ENCODE peak calls at places on chromosomes 12 and 14, in six cellular contexts. V, G, S, K, E and B are unnamed samples.

GRCh38 chr12:51329742-51330141 is 5.8 kb upstream of the BIN2 start:
- DNase-seq in E (no peak), K (no peak), S (no peak), G (no peak), V (no peak), B (no peak)

GRCh38 chr14:23517650-23518329 is 33.8 kb downstream of the ZFHX2 start:
- DNase-seq in G (peak; percentile 17), S (no peak), K (no peak), V (no peak), E (no peak), B (no peak)

GRCh38 chr14:91872517-91873470 is 5.5 kb upstream of the TC2N start:
- DNase-seq in V (peak; percentile 67), E (no peak), K (peak; percentile 49), S (no peak), G (no peak), B (no peak)

GRCh38 chr12:111428728-111429175 is 23.0 kb downstream of the SH2B3 start:
- DNase-seq in E (no peak), S (no peak), V (no peak), K (no peak), G (no peak), B (no peak)

GRCh38 chr12:133206390-133206789 is 25.1 kb downstream of the ZNF268 start:
- DNase-seq in G (no peak), K (no peak), E (no peak), V (no peak), S (no peak), B (no peak)

GRCh38 chr14:92982941-92983340 is 60.0 kb downstream of the CHGA start:
- DNase-seq in V (peak; percentile 41), S (no peak), G (no peak), E (no peak), K (no peak), B (no peak)

GRCh38 chr12:127115468-127116035 is 1151.4 kb upstream of the TMEM132C start:
- DNase-seq in K (no peak), G (no peak), S (no peak), E (no peak), V (no peak), B (no peak)

GRCh38 chr14:92450351-92451070 is 63.1 kb upstream of the RIN3 start:
- DNase-seq in V (no peak), S (no peak), E (no peak), G (no peak), K (no peak), B (no peak)

GRCh38 chr14:58131386-58131785 is 20.6 kb downstream of the ARMH4 start:
- DNase-seq in E (peak; percentile 9), S (no peak), G (no peak), V (peak; percentile 64), K (peak; percentile 27), B (no peak)

GRCh38 chr14:96117101-96117897 is 78.1 kb downstream of the C14orf132 start:
- DNase-seq in S (peak; percentile 49), G (no peak), V (peak; percentile 14), K (no peak), E (no peak), B (no peak)

GRCh38 chr14:29630566-29631160 is 297.0 kb downstream of the PRKD1 start:
- DNase-seq in V (no peak), S (no peak), E (no peak), G (no peak), K (no peak), B (no peak)

GRCh38 chr12:10716704-10717315 is 6.3 kb downstream of the YBX3 start:
- DNase-seq in K (peak; percentile 97), G (peak; percentile 8), E (peak; percentile 53), V (peak; percentile 88), S (no peak), B (no peak)

GRCh38 chr12:10715491-10715890 is 7.6 kb downstream of the YBX3 start:
- DNase-seq in S (no peak), K (no peak), E (no peak), G (no peak), V (no peak), B (no peak)

GRCh38 chr12:10716277-10716676 is 6.8 kb downstream of the YBX3 start:
- DNase-seq in K (peak; percentile 20), S (no peak), G (no peak), V (no peak), E (no peak), B (no peak)

GRCh38 chr12:10718279-10718821 is 4.8 kb downstream of the YBX3 start:
- DNase-seq in V (peak; percentile 44), S (no peak), E (peak; percentile 32), K (peak; percentile 85), G (peak; percentile 47), B (no peak)

DNA sequence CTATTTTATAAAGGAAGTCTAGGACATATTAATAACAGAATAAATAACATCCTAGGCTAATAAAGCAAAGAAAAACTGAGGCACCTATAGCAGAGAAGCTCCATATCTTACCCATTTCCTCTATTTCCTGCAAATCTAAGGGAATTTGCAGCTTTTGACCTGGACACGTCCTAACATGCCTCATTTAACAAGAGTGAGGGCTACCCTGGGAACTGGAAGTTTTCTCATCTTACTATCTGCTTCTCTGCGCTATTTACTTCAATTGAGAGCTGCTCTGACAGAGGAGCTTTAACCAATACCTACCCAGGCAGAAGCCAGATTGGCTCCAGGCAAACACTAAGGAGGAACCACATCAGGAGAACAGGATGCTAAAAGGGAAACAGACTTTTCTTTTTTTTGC is 5.7 kb downstream of the YBX3 start:
- DNase-seq in K (peak; percentile 43), E (peak; percentile 12), G (peak; percentile 28), S (no peak), V (no peak), B (no peak)
- H3F3A ChIP-seq in K (peaks cover 61% of the 10 kb centered on the region), E (no peaks in the 10 kb centered on the region), G (peaks cover 8% of the 10 kb centered on the region), S (no peaks in the 10 kb centered on the region), V (no peaks in the 10 kb centered on the region), B (no peaks in the 10 kb centered on the region)

DNA sequence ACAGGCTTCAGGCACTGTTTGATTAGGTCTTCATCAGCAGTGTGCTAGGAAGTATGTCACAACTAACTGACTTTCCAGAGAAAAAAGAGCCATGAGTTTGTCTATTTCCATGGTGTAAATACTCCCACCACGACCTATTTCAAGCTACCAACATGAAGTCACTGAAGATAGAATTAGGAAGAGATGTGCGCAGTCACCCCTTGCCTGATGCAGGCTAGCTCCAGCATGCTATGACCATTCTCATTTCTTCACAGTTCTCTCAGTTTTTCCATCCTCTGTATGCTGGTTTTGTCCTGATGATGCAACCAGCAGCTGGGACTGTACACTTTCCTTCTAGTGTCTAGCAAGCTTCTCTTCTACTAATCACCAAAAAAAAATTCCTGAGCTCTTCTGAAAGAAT is 191.6 kb upstream of the NUDT4 start:
- DNase-seq in G (no peak), S (no peak), K (peak; percentile 71), V (no peak), E (no peak), B (no peak)
- TF ChIP-seq EZH2phosphoT487 in G (no peak), S (no peak), K (no peak), V (no peak), E (no peak), B (no peak)

DNA sequence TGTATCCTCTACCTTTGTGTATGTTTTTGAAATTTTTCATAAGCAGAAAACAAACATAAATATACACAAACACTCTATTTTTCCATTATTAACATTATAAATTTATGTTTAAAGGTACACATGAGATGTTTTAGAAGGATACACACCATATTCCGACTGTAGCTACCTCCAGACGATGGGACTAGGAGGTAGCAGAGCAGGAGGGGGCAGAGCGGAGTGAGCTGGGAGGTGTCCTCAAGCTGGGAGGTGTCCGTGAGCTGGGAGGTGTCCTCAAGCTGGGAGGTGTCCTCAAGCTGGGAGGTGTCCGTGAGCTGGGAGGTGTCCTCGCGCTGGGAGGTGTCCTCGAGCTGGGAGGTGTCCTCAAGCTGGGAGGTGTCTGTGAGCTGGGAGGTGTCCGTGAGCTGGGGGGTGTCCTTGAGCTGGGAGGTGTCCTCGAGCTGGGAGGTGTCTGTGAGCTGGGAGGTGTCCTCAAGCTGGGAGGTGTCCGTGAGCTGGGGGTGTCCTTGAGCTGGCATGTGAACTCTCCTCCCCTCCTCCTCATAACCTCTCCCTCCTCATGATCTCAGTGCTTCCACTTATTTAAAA is 347.0 kb upstream of the SFSWAP start:
- DNase-seq in S (no peak), V (no peak), K (no peak), E (no peak), G (no peak), B (no peak)
- H3K27me3 ChIP-seq in S (no peaks in the 10 kb centered on the region), V (peaks cover 75% of the 10 kb centered on the region), K (no peaks in the 10 kb centered on the region), E (no peaks in the 10 kb centered on the region), G (no peaks in the 10 kb centered on the region), B (no peaks in the 10 kb centered on the region)

GRCh38 chr14:55121146-55121545 is 7.9 kb upstream of the LGALS3 start:
- DNase-seq in V (no peak), S (no peak), G (no peak), E (no peak), K (no peak), B (no peak)

GRCh38 chr14:55120466-55121144 is 8.4 kb upstream of the LGALS3 start:
- DNase-seq in S (no peak), V (no peak), E (no peak), K (no peak), G (no peak), B (no peak)

GRCh38 chr14:55121628-55122440 is 7.2 kb upstream of the LGALS3 start:
- DNase-seq in S (no peak), K (no peak), G (no peak), E (no peak), V (peak; percentile 42), B (no peak)

GRCh38 chr14:55123101-55123500 is 6.0 kb upstream of the LGALS3 start:
- DNase-seq in E (no peak), S (peak; percentile 40), K (peak; percentile 94), V (peak; percentile 76), G (no peak), B (no peak)

GRCh38 chr14:55122441-55122986 is 6.5 kb upstream of the LGALS3 start:
- DNase-seq in G (no peak), V (peak; percentile 93), K (no peak), E (no peak), S (peak; percentile 77), B (no peak)
- H3F3A ChIP-seq in G (peaks cover 8% of the 10 kb centered on the region), V (peaks cover 5% of the 10 kb centered on the region), K (peaks cover 12% of the 10 kb centered on the region), E (no peaks in the 10 kb centered on the region), S (peaks cover 3% of the 10 kb centered on the region), B (no peaks in the 10 kb centered on the region)

DNA sequence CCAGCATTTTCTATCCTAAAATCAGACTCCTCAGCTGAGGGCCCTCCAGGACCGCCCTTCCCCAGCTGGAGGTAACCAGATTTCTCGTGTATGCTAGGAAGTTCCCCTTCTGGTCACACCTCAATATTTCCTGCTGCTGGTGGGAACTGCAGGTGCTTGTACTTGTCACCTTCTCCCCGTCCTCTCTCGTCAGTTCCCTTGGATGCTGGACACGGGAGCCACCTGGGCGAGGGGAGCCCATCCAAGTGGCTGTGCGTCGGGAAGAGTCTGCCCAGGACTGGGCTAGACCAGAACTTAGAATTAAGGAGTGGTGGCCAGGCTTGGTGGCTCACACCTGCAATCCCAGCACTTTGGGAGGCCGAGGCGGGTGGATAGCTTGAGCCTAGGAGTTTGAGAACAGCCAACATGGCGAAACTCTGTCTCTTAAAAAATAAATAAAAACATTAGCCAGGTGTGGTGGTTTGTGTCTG is 23.2 kb upstream of the KIF26A start:
- DNase-seq in E (no peak), G (no peak), S (no peak), K (no peak), V (no peak), B (no peak)
- TF ChIP-seq EZH2phosphoT487 in E (no peak), G (no peak), S (no peak), K (no peak), V (no peak), B (no peak)

GRCh38 chr14:74347096-74347794 is 1.0 kb upstream of the VRTN start:
- DNase-seq in K (no peak), V (no peak), G (no peak), S (no peak), E (peak; percentile 78), B (no peak)
- H3K27me3 ChIP-seq in K (peaks cover 47% of the 10 kb centered on the region), V (peaks cover 21% of the 10 kb centered on the region), G (no peaks in the 10 kb centered on the region), S (peaks cover 27% of the 10 kb centered on the region), E (no peaks in the 10 kb centered on the region), B (no peaks in the 10 kb centered on the region)